ENCODE peak calls at places on chromosomes 13 and 19, in six cellular contexts. I, K, E, O, F and N are unnamed samples.

GRCh38 chr19:42122691-42123607 is 9.3 kb downstream of the POU2F2 start:
- DNase-seq in F (no peak), E (no peak), I (no peak), O (no peak), K (no peak), N (no peak)

GRCh38 chr19:46413262-46414031 is at the start of gene CCDC8:
- DNase-seq in E (peak), K (peak), I (peak), F (peak), O (peak), N (peak)

GRCh38 chr19:23249911-23250649 is at the start of gene ZNF724:
- DNase-seq in O (peak), E (peak), F (peak), I (peak), K (peak), N (peak)

GRCh38 chr13:75507027-75508001 is 25.3 kb upstream of the TBC1D4 start:
- DNase-seq in O (no peak), K (no peak), I (no peak), E (no peak), F (no peak), N (no peak)

GRCh38 chr19:23415034-23415433 is 19.8 kb upstream of the ZNF91 start:
- DNase-seq in K (no peak), E (no peak), F (no peak), O (no peak), I (no peak), N (no peak)

GRCh38 chr13:102945324-102945815 is 99.5 kb downstream of the ERCC5 start:
- DNase-seq in K (no peak), O (no peak), E (no peak), F (no peak), I (no peak), N (no peak)

GRCh38 chr19:42281175-42282035 is 12.4 kb downstream of the CIC start:
- DNase-seq in F (no peak), K (peak), I (peak), E (peak), O (peak), N (peak)

GRCh38 chr19:51131780-51132680 is 7.3 kb downstream of the SIGLEC9 start:
- DNase-seq in O (peak), F (peak), E (peak), I (peak), K (peak), N (no peak)

GRCh38 chr13:27587083-27587482 is 33.2 kb downstream of the LNX2 start:
- DNase-seq in F (no peak), O (no peak), E (no peak), I (no peak), K (no peak), N (no peak)

GRCh38 chr13:34391071-34391470 is 551.0 kb upstream of the NBEA start:
- DNase-seq in F (no peak), I (no peak), E (no peak), O (no peak), K (peak), N (no peak)

GRCh38 chr13:93169980-93170379 is 56.6 kb upstream of the GPC6 start:
- DNase-seq in I (no peak), E (no peak), O (no peak), K (peak), F (no peak), N (no peak)

GRCh38 chr19:40416918-40417713 is 3.9 kb upstream of the PRX start:
- DNase-seq in K (peak), I (peak), F (no peak), O (peak), E (peak), N (peak)

GRCh38 chr13:51246411-51247298 is 24.5 kb downstream of the FAM124A start:
- DNase-seq in K (no peak), I (no peak), F (no peak), O (no peak), E (peak), N (peak)

GRCh38 chr13:20192470-20193141 is at the start of gene GJB2:
- DNase-seq in I (no peak), K (no peak), O (no peak), E (no peak), F (no peak), N (peak)

GRCh38 chr19:36483653-36484052 is 5.7 kb downstream of the ZNF566 start:
- DNase-seq in K (no peak), F (no peak), O (no peak), E (no peak), I (no peak), N (no peak)

GRCh38 chr13:113616281-113616906 is 31.8 kb downstream of the TFDP1 start:
- DNase-seq in F (no peak), I (no peak), O (no peak), E (peak), K (peak), N (no peak)

GRCh38 chr13:37657134-37657533 is 58.6 kb upstream of the POSTN start:
- DNase-seq in E (no peak), K (peak), O (no peak), F (no peak), I (no peak), N (no peak)

GRCh38 chr13:43978688-43979087 is 99.0 kb downstream of the LACC1 start:
- DNase-seq in E (no peak), I (no peak), F (no peak), O (no peak), K (no peak), N (no peak)

GRCh38 chr19:7326105-7326877 is 22.4 kb upstream of the ARHGEF18 start:
- DNase-seq in O (no peak), I (peak), E (no peak), F (peak), K (no peak), N (peak)

GRCh38 chr19:53775524-53775923 is 48.6 kb downstream of the NLRP12 start:
- DNase-seq in I (no peak), F (no peak), E (no peak), K (no peak), O (no peak), N (no peak)

GRCh38 chr13:43360911-43361605 is 337.7 kb downstream of the DNAJC15 start:
- DNase-seq in O (no peak), I (no peak), K (peak), F (no peak), E (no peak), N (no peak)

GRCh38 chr13:111212517-111212873 is 97.4 kb downstream of the ARHGEF7 start:
- DNase-seq in F (no peak), O (no peak), K (no peak), I (no peak), E (no peak), N (no peak)

GRCh38 chr19:28999733-29000433 is 213.1 kb downstream of the UQCRFS1 start:
- DNase-seq in K (no peak), I (no peak), E (no peak), F (peak), O (no peak), N (no peak)

DNA sequence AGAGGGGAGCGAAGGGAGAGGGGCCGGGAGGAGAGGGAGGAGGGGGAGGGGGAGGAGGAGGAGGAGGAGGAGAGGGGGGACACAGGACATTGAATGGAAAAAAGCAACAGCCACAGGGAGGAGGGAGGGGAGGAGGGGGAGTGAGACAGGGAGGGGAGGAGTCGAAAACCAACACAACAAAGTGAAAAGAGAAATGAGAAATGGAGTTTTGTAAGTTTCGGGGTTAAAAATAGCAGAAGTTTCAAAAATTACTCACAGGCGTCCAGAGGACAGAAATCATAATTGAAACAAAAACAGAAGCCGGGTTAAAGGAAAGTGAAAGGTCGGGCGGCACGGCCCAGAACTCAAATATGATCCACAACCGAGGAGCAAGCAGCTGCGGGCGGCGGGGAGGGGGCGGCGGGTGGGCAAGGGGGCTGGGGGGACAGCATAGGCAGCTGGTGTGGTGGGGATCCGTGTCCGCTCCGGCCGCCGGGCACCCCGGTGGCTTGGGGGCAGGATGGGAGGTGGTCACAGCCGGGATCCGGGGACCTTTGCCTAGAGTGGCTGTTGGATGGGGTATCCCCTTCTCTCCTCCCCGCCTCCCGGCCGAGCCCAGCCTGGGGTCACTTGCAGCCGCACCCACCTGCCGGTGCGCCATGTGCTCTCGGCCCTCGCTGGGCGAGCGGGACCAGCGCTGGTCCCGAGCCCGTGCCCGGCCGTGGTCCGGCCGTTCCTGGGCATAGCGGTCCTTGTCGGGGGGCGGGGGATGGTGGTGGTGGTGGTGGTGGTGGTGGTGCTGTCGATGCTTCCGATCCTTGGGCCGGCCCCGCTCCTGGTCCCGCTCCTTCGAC is 58.1 kb downstream of the IER2 start:
- DNase-seq in O (no peak), F (peak), E (peak), K (peak), I (no peak), N (peak)
- H3K27ac ChIP-seq in O (peak), F (peak), E (peak), K (peak), I (no peak), N (peak)

GRCh38 chr13:65435590-65435989 is 1794.5 kb downstream of the PCDH9 start:
- DNase-seq in E (no peak), F (no peak), K (no peak), O (no peak), I (no peak), N (no peak)
- H3K27ac ChIP-seq in E (no peak), F (no peak), K (no peak), O (no peak), I (no peak), N (no peak)

DNA sequence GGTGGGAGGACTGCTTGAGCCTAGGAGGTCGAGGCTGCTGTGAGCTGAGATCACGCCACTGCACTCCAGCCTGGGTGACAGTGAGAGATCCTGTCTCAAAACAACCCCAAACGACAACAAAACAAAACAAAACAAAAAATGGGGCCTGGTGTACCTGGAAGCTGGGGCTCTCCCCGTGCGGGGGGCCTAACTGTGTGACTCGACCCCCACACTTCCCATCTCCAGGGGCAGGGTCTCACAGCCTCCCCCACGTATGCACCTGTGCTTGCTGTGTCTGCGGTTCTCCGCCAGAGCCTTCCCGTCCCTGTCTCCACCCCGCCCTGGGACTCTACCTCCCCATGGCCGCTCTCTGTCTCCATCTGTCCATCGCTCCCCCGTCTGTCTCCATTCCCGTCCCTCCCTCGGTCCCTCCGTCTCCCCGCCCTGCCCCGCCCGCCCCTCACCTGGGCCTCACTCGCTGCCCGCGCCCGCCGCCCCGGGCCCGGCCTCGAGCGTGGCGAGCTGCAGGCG is 758 bp downstream of the TMEM238 start:
- DNase-seq in E (no peak), O (no peak), K (no peak), F (no peak), I (peak), N (peak)
- H3K27ac ChIP-seq in E (peak), O (no peak), K (peak), F (peak), I (peak), N (no peak)

GRCh38 chr19:58037927-58038687 is 4.3 kb downstream of the ZSCAN1 start:
- DNase-seq in F (no peak), O (no peak), I (no peak), E (no peak), K (no peak), N (peak)

GRCh38 chr19:58042709-58043340 is 9.0 kb downstream of the ZSCAN1 start:
- DNase-seq in K (no peak), O (no peak), E (no peak), F (no peak), I (no peak), N (peak)

GRCh38 chr19:58035863-58036262 is 2.0 kb downstream of the ZSCAN1 start:
- DNase-seq in E (no peak), O (no peak), I (no peak), F (no peak), K (no peak), N (no peak)

GRCh38 chr19:58040751-58041525 is 7.1 kb downstream of the ZSCAN1 start:
- DNase-seq in K (no peak), O (no peak), F (no peak), I (no peak), E (no peak), N (no peak)

GRCh38 chr19:58038688-58039204 is 4.9 kb downstream of the ZSCAN1 start:
- DNase-seq in F (no peak), E (no peak), O (no peak), I (no peak), K (no peak), N (peak)
- H3K27ac ChIP-seq in F (no peak), E (no peak), O (no peak), I (no peak), K (no peak), N (no peak)

DNA sequence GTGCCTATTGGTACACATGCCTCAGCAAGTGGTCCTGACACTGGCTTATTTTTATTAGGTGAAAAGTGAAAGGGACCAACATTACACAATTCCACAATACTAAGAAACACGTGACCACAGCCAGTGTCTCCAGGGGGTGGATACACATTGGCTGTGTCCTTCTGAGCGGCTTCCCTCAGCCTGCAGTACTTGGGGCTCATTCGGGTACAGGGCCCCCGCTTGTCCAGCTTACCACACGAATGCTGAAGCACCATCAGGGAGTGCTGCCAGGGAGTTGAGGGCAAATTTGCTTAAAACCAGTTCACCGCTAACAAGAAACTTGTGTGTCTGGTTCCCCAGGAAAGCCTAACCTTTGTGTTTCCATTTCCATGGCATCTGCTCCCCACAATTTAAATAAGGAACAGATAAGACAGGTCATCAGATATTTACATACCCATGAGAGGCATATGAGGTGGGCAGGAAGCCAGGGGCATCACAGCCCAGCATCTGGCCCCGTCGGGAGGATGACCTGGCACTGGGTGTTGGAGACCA is 23.3 kb downstream of the PBX4 start:
- DNase-seq in F (peak), K (peak), O (no peak), I (no peak), E (no peak), N (no peak)
- H3K27ac ChIP-seq in F (peak), K (peak), O (no peak), I (no peak), E (no peak), N (no peak)